ENCODE peak calls at places on chromosome 9, in seven cellular contexts. U is GM12891, O is tibial nerve, R is heart left ventricle, C is transverse colon, D is NB4, B is K562. I is an unnamed sample.

GRCh38 chr9:120971938-120972337 is 45.3 kb upstream of the TRAF1 start:
- DNase-seq in U (no peak), O (no peak), R (no peak), C (no peak), D (no peak), B (no peak), I (no peak)

GRCh38 chr9:113222482-113222841 is 1.1 kb downstream of the SLC31A1 start:
- DNase-seq in U (no peak), O (no peak), R (no peak), C (peak; percentile 18), D (peak; percentile 2), B (no peak), I (no peak)

GRCh38 chr9:6576930-6577329 is 68.6 kb downstream of the GLDC start:
- DNase-seq in U (no peak), O (no peak), R (no peak), C (no peak), D (no peak), B (no peak), I (no peak)

GRCh38 chr9:27518809-27519208 is 5.3 kb upstream of the IFNK start:
- DNase-seq in U (no peak), O (no peak), R (no peak), C (no peak), D (no peak), B (no peak), I (no peak)

GRCh38 chr9:69083321-69083720 is 47.8 kb downstream of the FXN start:
- DNase-seq in U (no peak), O (no peak), R (no peak), C (no peak), D (no peak), B (no peak), I (no peak)

GRCh38 chr9:115262477-115262876 is 144.5 kb upstream of the TNC start:
- DNase-seq in U (no peak), O (no peak), R (peak; percentile 93), C (peak; percentile 87), D (no peak), B (no peak), I (peak; percentile 32)

GRCh38 chr9:135611875-135612209 is 27.5 kb downstream of the GLT6D1 start:
- DNase-seq in U (no peak), O (no peak), R (no peak), C (no peak), D (no peak), B (no peak), I (no peak)

GRCh38 chr9:4905135-4905490 is 80.0 kb upstream of the JAK2 start:
- DNase-seq in U (no peak), O (no peak), R (no peak), C (no peak), D (peak; percentile 77), B (no peak), I (no peak)

GRCh38 chr9:133406480-133407307 is 11.1 kb downstream of the REXO4 start:
- DNase-seq in U (peak; percentile 90), O (peak; percentile 39), R (peak; percentile 74), C (peak; percentile 82), D (peak; percentile 77), B (peak; percentile 70), I (peak; percentile 92)

GRCh38 chr9:114905160-114905940 is 25.0 kb downstream of the TNFSF8 start:
- DNase-seq in U (no peak), O (no peak), R (no peak), C (no peak), D (no peak), B (no peak), I (no peak)

GRCh38 chr9:109179801-109180523 is 12.9 kb upstream of the FRRS1L start:
- DNase-seq in U (no peak), O (no peak), R (peak; percentile 57), C (no peak), D (no peak), B (no peak), I (peak; percentile 70)

GRCh38 chr9:138100711-138101349 is 223.2 kb downstream of the CACNA1B start:
- DNase-seq in U (peak; percentile 12), O (no peak), R (no peak), C (no peak), D (peak; percentile 41), B (no peak), I (no peak)

GRCh38 chr9:109229682-109230081 is 62.6 kb upstream of the FRRS1L start:
- DNase-seq in U (no peak), O (no peak), R (no peak), C (no peak), D (no peak), B (no peak), I (no peak)

GRCh38 chr9:117494401-117495130 is 79.7 kb upstream of the ASTN2 start:
- DNase-seq in U (no peak), O (no peak), R (no peak), C (no peak), D (no peak), B (no peak), I (no peak)

GRCh38 chr9:114051706-114052105 is 26.4 kb downstream of the AMBP start:
- DNase-seq in U (no peak), O (no peak), R (no peak), C (no peak), D (no peak), B (no peak), I (no peak)

GRCh38 chr9:34876096-34876495 is 82.0 kb upstream of the PHF24 start:
- DNase-seq in U (no peak), O (no peak), R (no peak), C (no peak), D (no peak), B (no peak), I (no peak)

GRCh38 chr9:105413486-105414068 is 34.3 kb upstream of the FSD1L start:
- DNase-seq in U (no peak), O (no peak), R (no peak), C (peak; percentile 23), D (peak; percentile 34), B (peak; percentile 10), I (no peak)

GRCh38 chr9:137266589-137267453 is 10.7 kb upstream of the TOR4A start:
- DNase-seq in U (no peak), O (no peak), R (peak; percentile 26), C (no peak), D (no peak), B (no peak), I (no peak)

GRCh38 chr9:115680226-115680625 is 473.4 kb upstream of the PAPPA start:
- DNase-seq in U (no peak), O (no peak), R (no peak), C (no peak), D (no peak), B (no peak), I (no peak)

GRCh38 chr9:22052376-22052945 is 43.4 kb upstream of the CDKN2B start:
- DNase-seq in U (no peak), O (no peak), R (no peak), C (no peak), D (no peak), B (no peak), I (no peak)

GRCh38 chr9:109868222-109868621 is 88.2 kb downstream of the PALM2AKAP2 start:
- DNase-seq in U (no peak), O (no peak), R (no peak), C (no peak), D (no peak), B (no peak), I (peak; percentile 24)

GRCh38 chr9:101380295-101380694 is 4.5 kb downstream of the BAAT start:
- DNase-seq in U (no peak), O (no peak), R (no peak), C (no peak), D (no peak), B (no peak), I (no peak)

GRCh38 chr9:101372327-101373118 is 12.3 kb downstream of the BAAT start:
- DNase-seq in U (no peak), O (no peak), R (no peak), C (no peak), D (no peak), B (peak; percentile 24), I (no peak)

GRCh38 chr9:101376117-101376866 is 8.5 kb downstream of the BAAT start:
- DNase-seq in U (no peak), O (no peak), R (no peak), C (no peak), D (no peak), B (no peak), I (no peak)

GRCh38 chr9:101371813-101372212 is 13.0 kb downstream of the BAAT start:
- DNase-seq in U (no peak), O (no peak), R (no peak), C (no peak), D (no peak), B (no peak), I (no peak)

GRCh38 chr9:101375546-101375945 is 9.3 kb downstream of the BAAT start:
- DNase-seq in U (no peak), O (no peak), R (no peak), C (no peak), D (no peak), B (no peak), I (no peak)
- TF ChIP-seq POLR2A in U (no peak), O (no peak), R (no peak), C (no peak), D (no peak), B (no peak), I (no peak)

DNA sequence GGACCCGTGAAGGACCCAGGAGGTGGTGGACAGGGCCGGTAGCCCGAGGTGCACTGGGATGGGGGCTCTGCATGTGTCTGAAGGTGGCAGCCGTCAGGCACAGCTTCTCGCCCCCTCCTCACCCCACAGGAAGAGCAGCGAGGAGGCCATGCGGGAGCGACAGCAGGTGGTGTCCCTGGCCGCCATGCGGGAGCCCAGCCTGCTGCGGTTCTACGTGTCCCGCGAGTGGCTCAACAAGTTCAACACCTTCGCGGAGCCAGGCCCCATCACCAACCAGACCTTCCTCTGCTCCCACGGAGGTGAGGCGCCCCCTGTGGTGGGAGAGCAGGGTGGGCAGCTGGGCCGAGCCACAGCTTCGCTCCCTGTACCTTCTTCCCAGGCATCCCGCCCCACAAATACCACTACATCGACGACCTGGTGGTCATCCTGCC is 39.9 kb downstream of the USP20 start:
- DNase-seq in U (no peak), O (no peak), R (no peak), C (no peak), D (no peak), B (no peak), I (no peak)
- TF ChIP-seq POLR2A in U (no peak), O (no peak), R (no peak), C (no peak), D (no peak), B (no peak), I (no peak)

DNA sequence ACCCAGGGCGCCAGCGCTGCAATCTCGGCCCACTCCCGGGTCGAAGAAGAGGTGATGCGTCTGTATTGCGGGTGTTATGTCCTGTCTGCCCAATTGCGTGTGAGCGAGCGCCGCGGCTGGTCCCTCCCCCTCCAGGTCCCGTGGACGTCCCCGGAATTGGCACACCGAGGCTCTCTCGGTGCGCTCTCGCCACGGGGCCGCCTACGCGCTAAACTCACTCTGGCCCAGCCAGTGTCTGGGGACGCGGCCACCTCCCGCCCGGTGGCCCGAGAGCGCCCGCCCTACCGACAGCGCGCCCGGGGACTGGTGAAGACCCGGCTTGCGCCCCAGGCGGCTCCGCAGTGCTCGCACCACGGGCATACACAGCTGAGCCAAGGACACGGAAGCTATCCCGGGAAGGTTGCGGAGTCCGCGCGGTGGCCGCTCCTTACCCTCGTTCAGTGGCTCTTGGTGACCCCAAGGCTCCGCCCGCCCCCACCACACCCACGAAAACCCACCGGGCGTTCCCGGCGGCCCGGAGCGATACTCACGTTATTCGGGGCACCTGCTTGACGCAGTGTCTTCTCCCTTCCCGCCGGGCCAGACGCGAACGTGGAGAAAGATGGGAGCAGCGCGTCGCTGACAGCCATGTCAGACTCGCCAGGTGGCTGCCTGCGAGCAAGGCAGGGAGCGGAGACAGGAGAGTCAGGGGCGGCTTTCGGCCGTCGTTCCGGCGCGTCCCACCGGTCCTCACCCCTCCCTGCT is 997 bp downstream of the KLF4 start:
- DNase-seq in U (no peak), O (peak; percentile 76), R (peak; percentile 77), C (peak; percentile 81), D (peak; percentile 49), B (no peak), I (peak; percentile 97)
- TF ChIP-seq POLR2A in U (no peak), O (peak; percentile 83), R (peak; percentile 60), C (peak; percentile 89), D (no peak), B (no peak), I (no peak)

GRCh38 chr9:106862115-106862945 is 636 bp upstream of the ZNF462 start:
- DNase-seq in U (no peak), O (peak; percentile 15), R (peak; percentile 36), C (peak; percentile 52), D (no peak), B (no peak), I (no peak)
- TF ChIP-seq POLR2A in U (no peak), O (no peak), R (no peak), C (no peak), D (no peak), B (no peak), I (no peak)

I was measured in lower leg skin.